ENCODE peak calls at places on chromosome 7, in seven cellular contexts. One of them, this sample, is unnamed.

GRCh38 chr7:79452495-79453265 is 787 bp downstream of the MAGI2 start:
- DNase-seq in fibroblast of pulmonary artery: peak; percentile 56
- DNase-seq in ascending aorta: peak; percentile 66
- DNase-seq in right atrium auricular region: no peak
- DNase-seq in WERI-Rb-1: peak; percentile 35
- DNase-seq in GM12865: no peak
- DNase-seq in astrocyte of the cerebellum: no peak
- DNase-seq in this sample: no peak

GRCh38 chr7:801940-802364 is 30.3 kb upstream of the SUN1 start:
- DNase-seq in GM12865: no peak
- DNase-seq in ascending aorta: peak; percentile 81
- DNase-seq in astrocyte of the cerebellum: no peak
- DNase-seq in WERI-Rb-1: peak; percentile 65
- DNase-seq in fibroblast of pulmonary artery: no peak
- DNase-seq in right atrium auricular region: no peak
- DNase-seq in this sample: no peak

GRCh38 chr7:2269468-2270460 is 27.7 kb downstream of the NUDT1 start:
- DNase-seq in WERI-Rb-1: no peak
- DNase-seq in GM12865: no peak
- DNase-seq in fibroblast of pulmonary artery: no peak
- DNase-seq in right atrium auricular region: no peak
- DNase-seq in ascending aorta: no peak
- DNase-seq in astrocyte of the cerebellum: no peak
- DNase-seq in this sample: no peak

GRCh38 chr7:78055160-78055559 is 256.6 kb downstream of the PHTF2 start:
- DNase-seq in astrocyte of the cerebellum: no peak
- DNase-seq in WERI-Rb-1: no peak
- DNase-seq in GM12865: no peak
- DNase-seq in ascending aorta: no peak
- DNase-seq in right atrium auricular region: no peak
- DNase-seq in fibroblast of pulmonary artery: no peak
- DNase-seq in this sample: no peak

GRCh38 chr7:5467645-5468044 is 44.0 kb upstream of the TNRC18 start:
- DNase-seq in fibroblast of pulmonary artery: no peak
- DNase-seq in GM12865: no peak
- DNase-seq in ascending aorta: no peak
- DNase-seq in astrocyte of the cerebellum: no peak
- DNase-seq in right atrium auricular region: no peak
- DNase-seq in WERI-Rb-1: no peak
- DNase-seq in this sample: no peak

GRCh38 chr7:41399171-41399570 is 303.7 kb downstream of the INHBA start:
- DNase-seq in GM12865: no peak
- DNase-seq in ascending aorta: no peak
- DNase-seq in WERI-Rb-1: no peak
- DNase-seq in fibroblast of pulmonary artery: no peak
- DNase-seq in astrocyte of the cerebellum: no peak
- DNase-seq in right atrium auricular region: no peak
- DNase-seq in this sample: no peak

GRCh38 chr7:84040365-84040764 is 154.2 kb downstream of the SEMA3A start:
- DNase-seq in right atrium auricular region: no peak
- DNase-seq in ascending aorta: no peak
- DNase-seq in astrocyte of the cerebellum: no peak
- DNase-seq in fibroblast of pulmonary artery: no peak
- DNase-seq in WERI-Rb-1: peak; percentile 9
- DNase-seq in GM12865: no peak
- DNase-seq in this sample: no peak

GRCh38 chr7:153370092-153370491 is 610.5 kb downstream of the ACTR3B start:
- DNase-seq in right atrium auricular region: no peak
- DNase-seq in GM12865: no peak
- DNase-seq in WERI-Rb-1: peak; percentile 7
- DNase-seq in ascending aorta: no peak
- DNase-seq in fibroblast of pulmonary artery: no peak
- DNase-seq in astrocyte of the cerebellum: no peak
- DNase-seq in this sample: no peak

GRCh38 chr7:94650652-94651051 is 5.3 kb downstream of the SGCE start:
- DNase-seq in astrocyte of the cerebellum: no peak
- DNase-seq in fibroblast of pulmonary artery: no peak
- DNase-seq in GM12865: no peak
- DNase-seq in ascending aorta: no peak
- DNase-seq in right atrium auricular region: no peak
- DNase-seq in WERI-Rb-1: no peak
- DNase-seq in this sample: no peak

GRCh38 chr7:65475734-65476319 is 102.2 kb downstream of the ZNF92 start:
- DNase-seq in WERI-Rb-1: no peak
- DNase-seq in ascending aorta: no peak
- DNase-seq in astrocyte of the cerebellum: no peak
- DNase-seq in GM12865: peak; percentile 91
- DNase-seq in fibroblast of pulmonary artery: no peak
- DNase-seq in right atrium auricular region: no peak
- DNase-seq in this sample: no peak

GRCh38 chr7:64888561-64888900 is 14.5 kb upstream of the ZNF273 start:
- DNase-seq in right atrium auricular region: no peak
- DNase-seq in ascending aorta: no peak
- DNase-seq in fibroblast of pulmonary artery: peak; percentile 11
- DNase-seq in WERI-Rb-1: no peak
- DNase-seq in GM12865: no peak
- DNase-seq in astrocyte of the cerebellum: no peak
- DNase-seq in this sample: no peak

GRCh38 chr7:41152179-41152678 is 550.7 kb downstream of the INHBA start:
- DNase-seq in GM12865: no peak
- DNase-seq in ascending aorta: no peak
- DNase-seq in fibroblast of pulmonary artery: no peak
- DNase-seq in WERI-Rb-1: no peak
- DNase-seq in right atrium auricular region: no peak
- DNase-seq in astrocyte of the cerebellum: no peak
- DNase-seq in this sample: no peak

GRCh38 chr7:124775422-124775821 is 9.8 kb upstream of the GPR37 start:
- DNase-seq in WERI-Rb-1: no peak
- DNase-seq in GM12865: no peak
- DNase-seq in fibroblast of pulmonary artery: no peak
- DNase-seq in ascending aorta: no peak
- DNase-seq in astrocyte of the cerebellum: no peak
- DNase-seq in right atrium auricular region: no peak
- DNase-seq in this sample: no peak

GRCh38 chr7:101165958-101166602 is 711 bp upstream of the VGF start:
- DNase-seq in right atrium auricular region: no peak
- DNase-seq in GM12865: no peak
- DNase-seq in astrocyte of the cerebellum: no peak
- DNase-seq in fibroblast of pulmonary artery: no peak
- DNase-seq in WERI-Rb-1: no peak
- DNase-seq in ascending aorta: no peak
- DNase-seq in this sample: no peak

GRCh38 chr7:31335889-31336201 is 4.7 kb downstream of the NEUROD6 start:
- DNase-seq in right atrium auricular region: no peak
- DNase-seq in fibroblast of pulmonary artery: no peak
- DNase-seq in WERI-Rb-1: no peak
- DNase-seq in astrocyte of the cerebellum: no peak
- DNase-seq in GM12865: no peak
- DNase-seq in ascending aorta: no peak
- DNase-seq in this sample: no peak
- H3K4me3 ChIP-seq in right atrium auricular region: no peak overlapping the region
- H3K4me3 ChIP-seq in fibroblast of pulmonary artery: no peak overlapping the region
- H3K4me3 ChIP-seq in WERI-Rb-1: no peak overlapping the region
- H3K4me3 ChIP-seq in astrocyte of the cerebellum: no peak overlapping the region
- H3K4me3 ChIP-seq in GM12865: no peak overlapping the region
- H3K4me3 ChIP-seq in ascending aorta: no peak overlapping the region
- H3K4me3 ChIP-seq in this sample: no peak overlapping the region

DNA sequence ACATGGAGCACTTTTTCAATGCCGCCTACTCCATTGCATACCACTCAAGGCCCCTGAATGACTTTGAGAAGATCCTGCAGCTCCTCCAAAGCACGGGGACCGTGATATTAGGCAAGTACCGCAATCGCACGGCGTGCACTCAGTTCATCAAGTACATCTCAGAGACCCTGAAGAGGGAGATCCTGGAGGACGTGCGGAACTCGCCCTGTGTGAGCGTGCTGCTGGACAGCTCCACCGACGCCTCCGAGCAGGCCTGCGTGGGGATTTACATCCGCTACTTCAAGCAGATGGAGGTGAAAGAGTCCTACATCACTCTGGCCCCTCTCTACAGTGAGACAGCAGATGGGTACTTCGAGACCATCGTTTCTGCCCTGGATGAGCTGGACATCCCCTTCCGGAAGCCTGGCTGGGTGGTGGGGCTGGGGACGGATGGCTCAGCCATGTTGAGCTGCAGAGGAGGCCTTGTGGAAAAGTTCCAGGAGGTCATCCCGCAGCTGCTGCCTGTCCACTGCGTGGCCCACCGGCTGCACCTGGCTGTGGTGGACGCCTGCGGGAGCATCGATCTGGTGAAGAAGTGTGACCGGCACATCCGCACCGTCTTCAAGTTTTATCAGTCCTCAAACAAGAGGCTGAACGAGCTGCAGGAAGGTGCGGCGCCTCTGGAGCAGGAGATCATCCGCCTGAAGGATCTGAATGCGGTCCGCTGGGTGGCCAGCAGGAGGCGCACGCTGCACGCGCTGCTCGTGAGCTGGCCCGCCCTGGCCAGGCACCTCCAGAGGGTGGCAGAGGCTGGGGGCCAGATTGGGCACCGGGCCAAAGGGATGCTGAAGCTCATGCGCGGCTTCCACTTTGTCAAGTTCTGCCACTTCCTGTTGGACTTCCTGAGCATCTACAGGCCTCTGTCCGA is 12.7 kb upstream of the ATP6V0E2 start:
- DNase-seq in ascending aorta: no peak
- DNase-seq in GM12865: no peak
- DNase-seq in fibroblast of pulmonary artery: no peak
- DNase-seq in right atrium auricular region: no peak
- DNase-seq in astrocyte of the cerebellum: no peak
- DNase-seq in WERI-Rb-1: peak; percentile 15
- DNase-seq in this sample: no peak
- TF ChIP-seq CTCF in ascending aorta: no peak
- TF ChIP-seq CTCF in GM12865: peak; percentile 23
- TF ChIP-seq CTCF in fibroblast of pulmonary artery: peak; percentile 28
- TF ChIP-seq CTCF in right atrium auricular region: peak; percentile 39
- TF ChIP-seq CTCF in astrocyte of the cerebellum: peak; percentile 32
- TF ChIP-seq CTCF in WERI-Rb-1: peak; percentile 47
- TF ChIP-seq CTCF in this sample: peak; percentile 28

GRCh38 chr7:115009736-115010435 is 88.0 kb downstream of the MDFIC start:
- DNase-seq in fibroblast of pulmonary artery: peak; percentile 63
- DNase-seq in right atrium auricular region: no peak
- DNase-seq in WERI-Rb-1: no peak
- DNase-seq in astrocyte of the cerebellum: peak; percentile 47
- DNase-seq in GM12865: no peak
- DNase-seq in ascending aorta: no peak
- DNase-seq in this sample: peak; percentile 56
- H3K4me3 ChIP-seq in fibroblast of pulmonary artery: no peak overlapping the region
- H3K4me3 ChIP-seq in right atrium auricular region: no peak overlapping the region
- H3K4me3 ChIP-seq in WERI-Rb-1: no peak overlapping the region
- H3K4me3 ChIP-seq in astrocyte of the cerebellum: no peak overlapping the region
- H3K4me3 ChIP-seq in GM12865: no peak overlapping the region
- H3K4me3 ChIP-seq in ascending aorta: no peak overlapping the region
- H3K4me3 ChIP-seq in this sample: no peak overlapping the region

GRCh38 chr7:36794689-36795088 is 70.4 kb upstream of the AOAH start:
- DNase-seq in fibroblast of pulmonary artery: peak; percentile 16
- DNase-seq in WERI-Rb-1: peak; percentile 11
- DNase-seq in GM12865: no peak
- DNase-seq in ascending aorta: no peak
- DNase-seq in right atrium auricular region: no peak
- DNase-seq in astrocyte of the cerebellum: no peak
- DNase-seq in this sample: no peak
- TF ChIP-seq CTCF in fibroblast of pulmonary artery: no peak
- TF ChIP-seq CTCF in WERI-Rb-1: no peak
- TF ChIP-seq CTCF in GM12865: no peak
- TF ChIP-seq CTCF in ascending aorta: no peak
- TF ChIP-seq CTCF in right atrium auricular region: no peak
- TF ChIP-seq CTCF in astrocyte of the cerebellum: no peak
- TF ChIP-seq CTCF in this sample: no peak

GRCh38 chr7:150978136-150978789 is at the start of gene KCNH2:
- DNase-seq in ascending aorta: no peak
- DNase-seq in astrocyte of the cerebellum: no peak
- DNase-seq in GM12865: no peak
- DNase-seq in fibroblast of pulmonary artery: no peak
- DNase-seq in WERI-Rb-1: peak; percentile 94
- DNase-seq in right atrium auricular region: no peak
- DNase-seq in this sample: no peak

GRCh38 chr7:150979706-150980390 is 1.7 kb upstream of the KCNH2 start:
- DNase-seq in astrocyte of the cerebellum: no peak
- DNase-seq in GM12865: no peak
- DNase-seq in right atrium auricular region: no peak
- DNase-seq in ascending aorta: no peak
- DNase-seq in WERI-Rb-1: no peak
- DNase-seq in fibroblast of pulmonary artery: no peak
- DNase-seq in this sample: no peak

GRCh38 chr7:150975536-150976285 is 2.4 kb downstream of the KCNH2 start:
- DNase-seq in right atrium auricular region: no peak
- DNase-seq in GM12865: no peak
- DNase-seq in fibroblast of pulmonary artery: no peak
- DNase-seq in WERI-Rb-1: no peak
- DNase-seq in astrocyte of the cerebellum: no peak
- DNase-seq in ascending aorta: no peak
- DNase-seq in this sample: no peak

GRCh38 chr7:150976529-150977381 is 1.4 kb downstream of the KCNH2 start:
- DNase-seq in fibroblast of pulmonary artery: no peak
- DNase-seq in ascending aorta: no peak
- DNase-seq in WERI-Rb-1: peak; percentile 75
- DNase-seq in right atrium auricular region: peak; percentile 69
- DNase-seq in GM12865: no peak
- DNase-seq in astrocyte of the cerebellum: no peak
- DNase-seq in this sample: no peak

DNA sequence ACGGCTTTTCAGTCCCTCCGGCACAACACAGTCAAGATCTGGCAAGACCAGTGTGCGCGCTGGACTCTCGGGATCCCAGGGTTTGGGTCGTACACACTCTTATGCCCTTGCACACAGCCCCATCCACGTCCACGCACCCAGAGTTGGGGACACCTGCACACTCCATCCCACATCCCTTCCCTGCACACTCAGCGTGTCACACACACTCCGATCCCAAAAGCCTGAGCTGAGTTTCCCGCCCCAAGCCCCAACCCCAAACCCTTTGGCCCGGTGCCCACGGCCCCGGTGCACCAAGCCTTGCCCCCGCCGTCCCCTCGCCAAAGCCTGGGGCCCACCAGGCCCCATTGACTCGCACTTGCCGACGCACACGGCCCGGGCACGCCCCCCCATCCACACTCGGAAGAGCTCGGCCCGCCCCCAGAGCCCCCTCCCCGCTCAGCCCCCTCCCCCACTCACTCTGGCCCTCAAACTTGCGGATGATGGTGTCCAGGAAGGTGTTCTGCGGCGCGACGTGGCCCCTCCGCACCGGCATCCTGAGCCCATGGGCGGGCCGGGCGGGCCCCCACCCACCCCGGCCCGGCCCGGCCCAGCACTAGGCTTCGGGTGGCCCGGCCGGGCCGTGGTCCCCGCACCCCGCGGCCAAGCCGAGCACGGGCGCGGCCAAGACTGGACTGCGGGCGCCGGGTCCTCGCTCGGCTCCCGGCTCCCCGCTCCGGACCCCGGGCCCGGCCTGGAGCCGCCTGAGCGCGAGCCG is 562 bp downstream of the KCNH2 start:
- DNase-seq in ascending aorta: no peak
- DNase-seq in right atrium auricular region: no peak
- DNase-seq in GM12865: no peak
- DNase-seq in astrocyte of the cerebellum: no peak
- DNase-seq in WERI-Rb-1: peak; percentile 38
- DNase-seq in fibroblast of pulmonary artery: no peak
- DNase-seq in this sample: no peak
- H3K4me3 ChIP-seq in ascending aorta: peak overlapping the region; percentile 48
- H3K4me3 ChIP-seq in right atrium auricular region: peak overlapping the region; percentile 54
- H3K4me3 ChIP-seq in GM12865: no peak overlapping the region
- H3K4me3 ChIP-seq in astrocyte of the cerebellum: no peak overlapping the region
- H3K4me3 ChIP-seq in WERI-Rb-1: peak overlapping the region; percentile 64
- H3K4me3 ChIP-seq in fibroblast of pulmonary artery: no peak overlapping the region
- H3K4me3 ChIP-seq in this sample: no peak overlapping the region

GRCh38 chr7:51352174-51353145 is 35.9 kb upstream of the COBL start:
- DNase-seq in ascending aorta: no peak
- DNase-seq in astrocyte of the cerebellum: no peak
- DNase-seq in right atrium auricular region: no peak
- DNase-seq in GM12865: no peak
- DNase-seq in fibroblast of pulmonary artery: no peak
- DNase-seq in WERI-Rb-1: no peak
- DNase-seq in this sample: no peak
- TF ChIP-seq CTCF in ascending aorta: no peak
- TF ChIP-seq CTCF in astrocyte of the cerebellum: no peak
- TF ChIP-seq CTCF in right atrium auricular region: peak; percentile 30
- TF ChIP-seq CTCF in GM12865: no peak
- TF ChIP-seq CTCF in fibroblast of pulmonary artery: no peak
- TF ChIP-seq CTCF in WERI-Rb-1: peak; percentile 44
- TF ChIP-seq CTCF in this sample: no peak